ENCODE peak calls at places on chromosome 18, in five cellular contexts. X is neural progenitor cell, A is OCI-LY7, W is SK-N-SH, V is PC-3. G is an unnamed sample.

GRCh38 chr18:30280861-30281470 is 761.6 kb downstream of the DSC3 start:
- DNase-seq in X (peak; percentile 75), A (peak; percentile 23), W (peak; percentile 1), V (peak; percentile 89), G (peak; percentile 84)

GRCh38 chr18:29154196-29154757 is 977.3 kb upstream of the CDH2 start:
- DNase-seq in X (no peak), A (no peak), W (no peak), V (no peak), G (no peak)

GRCh38 chr18:38493991-38494559 is 928.5 kb upstream of the CELF4 start:
- DNase-seq in X (no peak), A (no peak), W (no peak), V (no peak), G (no peak)

GRCh38 chr18:23528580-23529472 is 25.5 kb downstream of the RMC1 start:
- DNase-seq in X (no peak), A (no peak), W (no peak), V (peak; percentile 39), G (no peak)

GRCh38 chr18:24530630-24531111 is 70.2 kb downstream of the HRH4 start:
- DNase-seq in X (no peak), A (no peak), W (no peak), V (peak; percentile 54), G (no peak)

GRCh38 chr18:59779979-59780378 is 82.8 kb upstream of the CCBE1 start:
- DNase-seq in X (no peak), A (no peak), W (no peak), V (peak; percentile 90), G (no peak)

GRCh38 chr18:26453370-26454030 is 94.9 kb downstream of the KCTD1 start:
- DNase-seq in X (no peak), A (no peak), W (peak; percentile 43), V (no peak), G (no peak)

GRCh38 chr18:40789286-40789685 is 1165.7 kb upstream of the PIK3C3 start:
- DNase-seq in X (no peak), A (no peak), W (no peak), V (peak; percentile 2), G (no peak)

GRCh38 chr18:22800551-22800951 is 132.6 kb upstream of the RBBP8 start:
- DNase-seq in X (no peak), A (no peak), W (no peak), V (no peak), G (no peak)

GRCh38 chr18:23772327-23772920 is 83.2 kb downstream of the LAMA3 start:
- DNase-seq in X (no peak), A (no peak), W (peak; percentile 56), V (no peak), G (no peak)

GRCh38 chr18:74497778-74498177 is 1.6 kb downstream of the CNDP2 start:
- DNase-seq in X (no peak), A (no peak), W (no peak), V (no peak), G (no peak)

GRCh38 chr18:42052137-42052708 is 97.2 kb downstream of the PIK3C3 start:
- DNase-seq in X (peak; percentile 1), A (peak; percentile 8), W (peak; percentile 9), V (peak; percentile 4), G (peak; percentile 5)

GRCh38 chr18:69128978-69129377 is 271.7 kb upstream of the DOK6 start:
- DNase-seq in X (no peak), A (no peak), W (no peak), V (no peak), G (peak; percentile 32)

GRCh38 chr18:10482985-10483949 is 28.8 kb downstream of the APCDD1 start:
- DNase-seq in X (no peak), A (peak; percentile 81), W (no peak), V (no peak), G (no peak)

GRCh38 chr18:25229080-25229479 is 122.9 kb downstream of the ZNF521 start:
- DNase-seq in X (no peak), A (no peak), W (peak; percentile 59), V (no peak), G (no peak)

GRCh38 chr18:13371689-13372404 is 153.3 kb downstream of the LDLRAD4 start:
- DNase-seq in X (no peak), A (no peak), W (no peak), V (no peak), G (no peak)

GRCh38 chr18:36006997-36007396 is 34.5 kb downstream of the RMP24 start:
- DNase-seq in X (no peak), A (no peak), W (no peak), V (no peak), G (no peak)

GRCh38 chr18:70072678-70073077 is 125.0 kb upstream of the CD226 start:
- DNase-seq in X (no peak), A (no peak), W (no peak), V (peak; percentile 33), G (no peak)

GRCh38 chr18:39770399-39770798 is 2184.6 kb upstream of the PIK3C3 start:
- DNase-seq in X (no peak), A (no peak), W (no peak), V (no peak), G (no peak)

GRCh38 chr18:54254265-54254758 is 15.0 kb upstream of the POLI start:
- DNase-seq in X (no peak), A (no peak), W (no peak), V (peak; percentile 77), G (peak; percentile 8)

GRCh38 chr18:41315134-41315533 is 639.9 kb upstream of the PIK3C3 start:
- DNase-seq in X (no peak), A (no peak), W (no peak), V (no peak), G (no peak)

GRCh38 chr18:61785588-61785987 is 107.2 kb downstream of the RNF152 start:
- DNase-seq in X (no peak), A (no peak), W (no peak), V (no peak), G (no peak)

GRCh38 chr18:40415224-40415791 is 1539.7 kb upstream of the PIK3C3 start:
- DNase-seq in X (no peak), A (no peak), W (no peak), V (no peak), G (peak; percentile 22)

GRCh38 chr18:26655010-26655613 is 106.8 kb upstream of the KCTD1 start:
- DNase-seq in X (no peak), A (no peak), W (no peak), V (no peak), G (no peak)

GRCh38 chr18:55794288-55795052 is 206.5 kb upstream of the TCF4 start:
- DNase-seq in X (no peak), A (no peak), W (no peak), V (no peak), G (no peak)

GRCh38 chr18:37252854-37253396 is 312.7 kb downstream of the CELF4 start:
- DNase-seq in X (no peak), A (no peak), W (no peak), V (no peak), G (peak; percentile 35)

GRCh38 chr18:35045121-35045520 is 3.9 kb downstream of the MAPRE2 start:
- DNase-seq in X (no peak), A (no peak), W (peak; percentile 52), V (no peak), G (no peak)

GRCh38 chr18:32922951-32923430 is 150.2 kb upstream of the KLHL14 start:
- DNase-seq in X (no peak), A (peak; percentile 31), W (no peak), V (no peak), G (no peak)

GRCh38 chr18:32918692-32919250 is 145.9 kb upstream of the KLHL14 start:
- DNase-seq in X (no peak), A (peak; percentile 14), W (no peak), V (no peak), G (no peak)

GRCh38 chr18:32915526-32915925 is 142.7 kb upstream of the KLHL14 start:
- DNase-seq in X (no peak), A (no peak), W (no peak), V (no peak), G (no peak)

GRCh38 chr18:32920796-32921787 is 148.3 kb upstream of the KLHL14 start:
- DNase-seq in X (no peak), A (no peak), W (no peak), V (peak; percentile 72), G (no peak)

DNA sequence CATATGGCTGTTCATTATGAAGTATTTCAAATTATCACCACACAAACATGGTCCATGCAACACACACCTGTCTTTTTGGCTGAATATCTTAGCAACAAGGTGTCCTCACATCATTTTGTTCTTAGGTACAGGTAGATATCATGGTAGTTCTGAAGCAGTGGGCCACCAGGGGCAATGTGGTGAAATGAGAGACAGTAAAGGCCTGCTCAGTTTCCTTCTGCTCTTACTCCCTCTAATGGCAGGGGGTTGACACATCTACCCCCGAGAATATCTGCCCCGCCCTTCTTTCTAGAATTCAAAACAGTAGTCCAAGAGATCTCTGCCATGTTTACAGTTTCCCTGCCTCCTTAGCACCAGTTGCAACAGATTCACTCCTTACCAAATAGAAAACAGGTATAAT is 147.0 kb upstream of the KLHL14 start:
- DNase-seq in X (peak; percentile 83), A (peak; percentile 82), W (peak; percentile 17), V (peak; percentile 38), G (peak; percentile 92)
- TF ChIP-seq EZH2phosphoT487 in X (no peak), A (no peak), W (no peak), V (no peak), G (no peak)

GRCh38 chr18:31508781-31509180 is 10.8 kb downstream of the DSG2 start:
- DNase-seq in X (no peak), A (no peak), W (no peak), V (peak; percentile 17), G (no peak)
- TF ChIP-seq EZH2phosphoT487 in X (no peak), A (no peak), W (no peak), V (no peak), G (no peak)

GRCh38 chr18:49846718-49847470 is 33.6 kb upstream of the ACAA2 start:
- DNase-seq in X (no peak), A (no peak), W (no peak), V (no peak), G (no peak)
- TF ChIP-seq EZH2phosphoT487 in X (no peak), A (no peak), W (no peak), V (no peak), G (no peak)

GRCh38 chr18:5294113-5294617 is 1.4 kb downstream of the ZBTB14 start:
- DNase-seq in X (no peak), A (no peak), W (peak; percentile 6), V (no peak), G (no peak)
- TF ChIP-seq EZH2phosphoT487 in X (no peak), A (no peak), W (no peak), V (no peak), G (no peak)

GRCh38 chr18:72652990-72653593 is 109.0 kb upstream of the CBLN2 start:
- DNase-seq in X (peak; percentile 67), A (peak; percentile 25), W (peak; percentile 61), V (peak; percentile 65), G (peak; percentile 80)
- TF ChIP-seq EZH2phosphoT487 in X (no peak), A (no peak), W (no peak), V (no peak), G (no peak)

GRCh38 chr18:1018211-1018651 is 113.6 kb downstream of the ADCYAP1 start:
- DNase-seq in X (peak; percentile 67), A (no peak), W (no peak), V (no peak), G (no peak)
- TF ChIP-seq EZH2phosphoT487 in X (no peak), A (no peak), W (no peak), V (no peak), G (no peak)

DNA sequence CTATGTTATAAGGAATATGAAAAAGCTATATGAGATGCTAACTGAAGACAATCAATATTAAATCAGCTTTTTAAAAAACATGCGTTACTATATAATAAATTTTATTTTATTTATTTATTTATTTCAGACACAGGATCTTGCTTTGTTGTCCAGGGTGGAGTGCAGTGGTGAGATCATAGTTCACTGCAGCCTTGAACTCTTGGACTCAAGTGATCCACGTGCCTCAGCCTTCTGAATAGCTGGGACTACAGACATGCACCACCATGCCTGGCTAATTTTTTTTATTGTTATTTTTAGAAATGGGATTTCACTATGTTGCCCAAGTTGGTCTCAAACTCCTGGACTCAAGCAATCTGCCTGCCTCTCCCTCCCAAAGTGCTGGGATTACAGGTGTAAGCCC is 89.4 kb downstream of the MYOM1 start:
- DNase-seq in X (no peak), A (no peak), W (no peak), V (no peak), G (no peak)
- TF ChIP-seq EZH2phosphoT487 in X (no peak), A (no peak), W (no peak), V (no peak), G (no peak)

G was measured in GM23338.